ENCODE peak calls at places on chromosomes 7 and 10, in six cellular contexts. N is body of pancreas; W is GM23338; U is CD8-positive, alpha-beta T cell; Y is A673; O is DND-41. S is an unnamed sample. For H3K36me3 and H3K4me1, the result is how much of the 10 kb centered on the place peaks cover.

GRCh38 chr7:94615641-94616040 is 40.3 kb downstream of the SGCE start:
- DNase-seq in N (no peak), U (no peak), Y (no peak), O (no peak), W (no peak), S (no peak)

GRCh38 chr10:97916586-97916985 is 66.9 kb downstream of the GOLGA7B start:
- DNase-seq in W (no peak), U (no peak), O (no peak), N (peak), Y (no peak), S (no peak)

GRCh38 chr10:1048349-1048731 is 579 bp downstream of the IDI1 start:
- DNase-seq in U (no peak), Y (no peak), O (no peak), N (peak), W (no peak), S (peak)

GRCh38 chr7:30775992-30776391 is 4.8 kb downstream of the MINDY4 start:
- DNase-seq in U (no peak), W (no peak), N (no peak), O (no peak), Y (no peak), S (no peak)

GRCh38 chr10:17905491-17905890 is 46.2 kb upstream of the SLC39A12 start:
- DNase-seq in U (no peak), O (no peak), Y (no peak), W (no peak), N (no peak), S (no peak)

GRCh38 chr10:122662231-122662630 is 37.4 kb downstream of the C10orf120 start:
- DNase-seq in N (no peak), W (no peak), O (no peak), Y (no peak), U (no peak), S (no peak)

GRCh38 chr7:124497209-124497608 is 268.4 kb downstream of the GPR37 start:
- DNase-seq in O (no peak), Y (no peak), U (no peak), N (peak), W (no peak), S (no peak)

GRCh38 chr10:12909836-12910185 is 91.7 kb downstream of the CCDC3 start:
- DNase-seq in Y (no peak), U (no peak), N (no peak), W (no peak), O (no peak), S (no peak)

GRCh38 chr7:102128303-102128702 is 158.4 kb upstream of the SH2B2 start:
- DNase-seq in U (no peak), W (no peak), N (no peak), O (no peak), Y (no peak), S (no peak)

GRCh38 chr10:89100680-89101079 is 106.4 kb downstream of the CH25H start:
- DNase-seq in Y (no peak), U (no peak), O (no peak), W (no peak), N (no peak), S (no peak)

GRCh38 chr7:128844777-128845311 is 14.6 kb downstream of the FLNC start:
- DNase-seq in O (no peak), N (no peak), U (no peak), Y (no peak), W (no peak), S (no peak)

GRCh38 chr10:128686638-128687278 is 560.5 kb upstream of the MKI67 start:
- DNase-seq in N (no peak), W (no peak), O (no peak), Y (no peak), U (no peak), S (no peak)

DNA sequence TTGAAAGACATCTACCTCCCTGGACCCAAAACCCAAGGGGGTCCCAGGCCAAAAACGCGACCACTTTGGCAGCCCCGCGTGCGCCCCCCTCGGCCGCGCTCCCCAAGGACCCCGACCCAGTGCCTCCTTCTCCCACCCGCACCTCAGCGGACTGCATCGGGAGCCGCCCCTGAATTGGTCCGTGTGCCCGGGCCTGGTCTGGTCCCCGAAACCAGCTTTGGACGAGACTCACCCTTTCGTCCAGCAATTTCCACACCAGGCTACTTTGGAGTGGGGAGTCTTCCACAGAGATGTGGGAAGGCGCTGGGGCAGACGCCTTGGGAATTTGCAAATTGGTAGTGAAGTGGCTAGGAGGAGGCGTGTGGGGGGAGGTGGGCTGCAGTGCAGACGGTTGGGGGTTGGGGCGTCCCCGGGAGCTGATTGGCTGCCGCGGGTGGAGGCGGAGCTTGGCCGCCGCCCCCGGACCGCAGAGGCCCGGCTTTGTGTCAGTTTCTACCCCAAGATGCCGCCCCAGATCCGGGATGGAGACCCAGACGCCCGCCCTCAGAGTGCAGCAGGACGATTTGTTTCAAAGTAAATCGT is 16.9 kb downstream of the TCAF1 start:
- DNase-seq in Y (peak), N (peak), U (no peak), W (peak), O (no peak), S (no peak)
- H3K4me3 ChIP-seq in Y (peak), N (no peak), U (no peak), W (peak), O (no peak), S (no peak)

DNA sequence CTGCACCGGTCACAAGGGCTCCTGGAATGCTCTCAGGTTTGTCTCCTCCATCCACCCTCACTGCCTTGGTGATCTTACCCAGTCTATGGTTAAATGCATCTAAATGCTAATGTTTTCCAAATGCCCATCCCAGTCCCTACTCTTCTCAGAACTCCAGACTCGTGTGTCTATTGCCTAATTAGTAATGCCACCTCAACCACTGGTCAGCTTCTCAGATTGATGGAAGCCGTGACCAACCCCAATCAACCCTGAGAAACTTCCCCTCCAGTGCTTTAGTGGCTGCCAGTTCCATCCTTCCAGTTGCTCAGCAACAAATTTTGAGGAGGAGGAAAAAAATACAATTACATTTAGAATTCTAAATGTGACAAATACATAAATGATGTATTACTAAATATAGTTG is 18.6 kb downstream of the NUDCD3 start:
- DNase-seq in U (no peak), W (no peak), Y (no peak), N (no peak), O (no peak), S (no peak)
- H3K36me3 ChIP-seq in U (under half), W (under half), Y (under half), N (under half), O (half or more), S (half or more)

DNA sequence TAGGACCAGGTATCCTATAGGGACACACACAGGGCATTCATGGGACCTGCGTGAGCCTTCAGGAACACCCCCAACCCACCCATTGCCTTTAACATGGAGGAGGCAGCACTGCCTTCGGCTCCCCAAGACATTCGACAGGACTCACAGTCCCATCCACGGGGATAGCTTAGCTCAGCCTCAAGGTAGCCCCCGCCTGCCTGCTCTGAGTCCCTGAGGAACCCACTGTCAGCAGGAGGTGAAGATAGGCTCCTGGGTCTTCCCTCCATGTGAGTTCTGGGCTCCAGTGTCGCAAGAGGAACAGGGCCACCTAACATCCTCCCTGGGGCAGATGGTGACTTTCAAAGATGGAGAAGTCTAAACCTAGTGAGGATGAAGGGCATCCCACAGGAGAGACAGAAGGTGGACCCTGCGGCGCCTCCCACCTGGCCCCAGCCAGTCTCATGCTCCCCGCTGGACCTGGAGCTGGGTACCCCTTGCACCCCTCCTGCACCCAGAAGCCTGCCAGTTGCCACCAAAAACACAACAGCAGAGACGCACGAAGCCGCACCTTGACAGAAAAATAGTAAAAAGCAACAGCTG is 4.9 kb upstream of the ADIRF start:
- DNase-seq in N (no peak), O (no peak), U (no peak), W (no peak), Y (no peak), S (no peak)
- H3K4me1 ChIP-seq in N (under half), O (under half), U (under half), W (under half), Y (under half), S (under half)

GRCh38 chr10:111100198-111100597 is 23.4 kb downstream of the ADRA2A start:
- DNase-seq in Y (no peak), U (no peak), O (no peak), W (no peak), N (no peak), S (no peak)
- H3K4me3 ChIP-seq in Y (no peak), U (no peak), O (no peak), W (no peak), N (no peak), S (no peak)

DNA sequence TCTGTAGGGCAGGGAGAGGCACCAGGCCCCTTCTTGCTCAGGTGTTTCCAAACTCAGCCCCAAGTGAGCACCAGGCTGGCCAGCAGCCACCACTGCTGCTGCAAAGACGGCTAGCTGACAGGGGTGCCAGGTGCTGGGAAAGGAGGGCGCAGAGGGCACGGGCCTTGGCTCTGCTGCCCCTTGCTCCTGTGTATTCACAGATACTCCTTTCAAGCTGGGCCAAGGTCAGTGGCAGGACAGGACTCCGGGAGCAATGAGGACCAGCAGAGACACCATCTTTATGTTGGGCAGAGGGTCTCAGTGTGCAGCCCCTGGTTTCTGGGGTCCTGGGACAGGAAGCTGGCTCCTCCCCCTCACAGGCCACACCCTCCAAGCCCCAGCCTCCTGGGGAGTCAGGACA is 110.1 kb downstream of the SMURF1 start:
- DNase-seq in U (no peak), Y (no peak), W (no peak), N (no peak), O (no peak), S (no peak)
- H3K36me3 ChIP-seq in U (half or more), Y (half or more), W (half or more), N (under half), O (half or more), S (half or more)

S was measured in CD4-positive, CD25-positive, alpha-beta regulatory T cell.